ENCODE peak calls at places on chromosomes 13 and 19, in four cellular contexts. J is GM12891, H is GM12878, F is K562. D is an unnamed sample.

GRCh38 chr19:12838893-12839656 is 760 bp downstream of the MAST1 start:
- DNase-seq in J (no peak), H (no peak), F (no peak), D (no peak)

GRCh38 chr13:82713681-82714405 is 1168.4 kb downstream of the SLITRK1 start:
- DNase-seq in J (no peak), H (no peak), F (no peak), D (no peak)

GRCh38 chr13:22218784-22219183 is 547.9 kb downstream of the FGF9 start:
- DNase-seq in H (no peak), J (no peak), F (no peak), D (no peak)

GRCh38 chr19:17579523-17580244 is 24.2 kb downstream of the COLGALT1 start:
- DNase-seq in J (peak; percentile 76), F (peak; percentile 86), H (no peak), D (no peak)

GRCh38 chr19:4776436-4777205 is 14.9 kb upstream of the FEM1A start:
- DNase-seq in F (no peak), J (no peak), H (no peak), D (no peak)

GRCh38 chr13:22800726-22801401 is 379.9 kb upstream of the SGCG start:
- DNase-seq in H (peak; percentile 12), F (no peak), J (no peak), D (peak; percentile 28)

GRCh38 chr19:13441810-13442512 is 64.3 kb downstream of the CACNA1A start:
- DNase-seq in H (no peak), F (peak; percentile 69), J (peak; percentile 25), D (peak; percentile 23)

GRCh38 chr13:65921933-65922332 is 1308.2 kb downstream of the PCDH9 start:
- DNase-seq in J (no peak), H (no peak), F (no peak), D (no peak)

GRCh38 chr13:97574926-97575325 is 141.0 kb downstream of the RAP2A start:
- DNase-seq in F (no peak), J (no peak), H (no peak), D (peak; percentile 8)

GRCh38 chr13:105341256-105341655 is 1194.2 kb downstream of the EFNB2 start:
- DNase-seq in H (no peak), F (no peak), J (no peak), D (no peak)

GRCh38 chr13:110109910-110110309 is 197.0 kb downstream of the COL4A1 start:
- DNase-seq in J (no peak), H (no peak), F (no peak), D (no peak)

GRCh38 chr19:35006342-35006998 is 6.3 kb downstream of the GRAMD1A start:
- DNase-seq in F (no peak), J (no peak), H (no peak), D (no peak)

GRCh38 chr13:43057653-43058317 is 34.4 kb downstream of the DNAJC15 start:
- DNase-seq in F (no peak), H (no peak), J (no peak), D (no peak)

GRCh38 chr13:83919775-83920174 is 37.5 kb upstream of the SLITRK1 start:
- DNase-seq in J (no peak), H (no peak), F (no peak), D (no peak)

GRCh38 chr13:26465954-26466353 is 91.5 kb upstream of the WASF3 start:
- DNase-seq in J (no peak), F (no peak), H (no peak), D (no peak)

GRCh38 chr13:76992548-76993001 is 694 bp downstream of the CLN5 start:
- DNase-seq in J (no peak), F (no peak), H (no peak), D (no peak)

GRCh38 chr19:4206818-4207484 is 22.4 kb upstream of the EBI3 start:
- DNase-seq in H (no peak), F (no peak), J (no peak), D (no peak)

GRCh38 chr13:109273326-109273751 is 513.0 kb downstream of the IRS2 start:
- DNase-seq in J (no peak), F (no peak), H (no peak), D (no peak)

GRCh38 chr13:43127103-43127817 is 103.9 kb downstream of the DNAJC15 start:
- DNase-seq in H (no peak), F (no peak), J (no peak), D (no peak)

GRCh38 chr19:56091751-56092546 is 29.1 kb downstream of the ZNF787 start:
- DNase-seq in F (no peak), H (no peak), J (no peak), D (no peak)

GRCh38 chr13:41649659-41650058 is 192.3 kb downstream of the RGCC start:
- DNase-seq in J (no peak), F (peak; percentile 24), H (no peak), D (peak; percentile 11)

GRCh38 chr13:113489171-113489548 is 1.4 kb downstream of the DCUN1D2 start:
- DNase-seq in F (no peak), H (no peak), J (no peak), D (no peak)

GRCh38 chr19:40467007-40467565 is 285 bp downstream of the SPTBN4 start:
- DNase-seq in H (no peak), F (no peak), J (no peak), D (no peak)

GRCh38 chr19:51096473-51097165 is 11.6 kb downstream of the CTU1 start:
- DNase-seq in H (no peak), J (no peak), F (no peak), D (no peak)

GRCh38 chr13:98041081-98041820 is 87.8 kb downstream of the IPO5 start:
- DNase-seq in F (no peak), H (no peak), J (no peak), D (no peak)

DNA sequence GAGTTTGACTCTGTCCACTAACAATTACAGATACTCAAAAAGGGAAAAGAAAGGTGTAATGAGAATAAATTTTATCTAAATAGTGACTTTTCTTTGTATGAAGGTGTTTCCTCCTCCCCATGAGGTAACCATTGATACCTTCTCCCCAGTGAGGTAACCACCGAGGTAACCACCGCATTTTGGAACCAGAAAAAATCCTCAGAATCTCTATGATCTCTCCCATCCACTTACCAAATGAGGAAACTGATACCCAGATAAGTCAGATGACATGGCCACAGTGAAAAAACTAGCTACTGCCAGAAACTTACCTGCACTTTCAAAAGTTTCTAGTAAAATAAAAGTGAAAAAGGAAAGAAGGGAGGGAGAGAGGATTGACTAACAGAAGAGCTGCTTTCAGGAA is 124.0 kb upstream of the FNDC3A start:
- DNase-seq in F (no peak), J (no peak), H (no peak), D (no peak)
- TF ChIP-seq SPI1 in F (no peak), J (no peak), H (no peak), D (no peak)

GRCh38 chr13:27770809-27771208 is 21.5 kb upstream of the GSX1 start:
- DNase-seq in H (no peak), J (no peak), F (no peak), D (no peak)
- TF ChIP-seq SPI1 in H (no peak), J (no peak), F (no peak), D (no peak)

GRCh38 chr19:32676186-32676894 is 692 bp downstream of the RGS9BP start:
- DNase-seq in J (no peak), H (no peak), F (no peak), D (no peak)

GRCh38 chr19:32674959-32675719 is at the start of gene ANKRD27:
- DNase-seq in J (peak; percentile 91), F (peak; percentile 98), H (peak; percentile 88), D (peak; percentile 96)

GRCh38 chr19:32676895-32677359 is 1.3 kb downstream of the RGS9BP start:
- DNase-seq in J (no peak), H (no peak), F (no peak), D (no peak)

GRCh38 chr19:32674153-32674958 is 624 bp downstream of the ANKRD27 start:
- DNase-seq in J (peak; percentile 56), H (no peak), F (no peak), D (peak; percentile 11)

GRCh38 chr19:32675720-32676185 is at the start of gene RGS9BP:
- DNase-seq in F (peak; percentile 81), J (no peak), H (no peak), D (peak; percentile 54)
- TF ChIP-seq SPI1 in F (no peak), J (no peak), H (no peak), D (no peak)

GRCh38 chr13:20295956-20296355 is 63.8 kb upstream of the GJB6 start:
- DNase-seq in F (no peak), J (no peak), H (no peak), D (no peak)
- TF ChIP-seq SPI1 in F (no peak), J (no peak), H (no peak), D (no peak)

GRCh38 chr13:35474551-35474950 is 1.9 kb downstream of the MAB21L1 start:
- DNase-seq in J (no peak), H (no peak), F (no peak), D (no peak)

GRCh38 chr13:35470671-35471465 is 5.6 kb downstream of the MAB21L1 start:
- DNase-seq in H (no peak), J (no peak), F (no peak), D (no peak)

GRCh38 chr13:35471466-35472307 is 4.8 kb downstream of the MAB21L1 start:
- DNase-seq in J (no peak), H (no peak), F (no peak), D (no peak)

GRCh38 chr13:35469781-35470380 is 6.6 kb downstream of the MAB21L1 start:
- DNase-seq in H (no peak), F (no peak), J (no peak), D (no peak)

GRCh38 chr13:35472308-35473008 is 4.0 kb downstream of the MAB21L1 start:
- DNase-seq in J (no peak), F (no peak), H (no peak), D (no peak)
- TF ChIP-seq SPI1 in J (no peak), F (no peak), H (no peak), D (no peak)

GRCh38 chr19:10718205-10719196 is 622 bp downstream of the DNM2 start:
- DNase-seq in J (peak; percentile 47), F (peak; percentile 69), H (no peak), D (no peak)
- TF ChIP-seq SPI1 in J (no peak), F (no peak), H (no peak), D (no peak)

DNA sequence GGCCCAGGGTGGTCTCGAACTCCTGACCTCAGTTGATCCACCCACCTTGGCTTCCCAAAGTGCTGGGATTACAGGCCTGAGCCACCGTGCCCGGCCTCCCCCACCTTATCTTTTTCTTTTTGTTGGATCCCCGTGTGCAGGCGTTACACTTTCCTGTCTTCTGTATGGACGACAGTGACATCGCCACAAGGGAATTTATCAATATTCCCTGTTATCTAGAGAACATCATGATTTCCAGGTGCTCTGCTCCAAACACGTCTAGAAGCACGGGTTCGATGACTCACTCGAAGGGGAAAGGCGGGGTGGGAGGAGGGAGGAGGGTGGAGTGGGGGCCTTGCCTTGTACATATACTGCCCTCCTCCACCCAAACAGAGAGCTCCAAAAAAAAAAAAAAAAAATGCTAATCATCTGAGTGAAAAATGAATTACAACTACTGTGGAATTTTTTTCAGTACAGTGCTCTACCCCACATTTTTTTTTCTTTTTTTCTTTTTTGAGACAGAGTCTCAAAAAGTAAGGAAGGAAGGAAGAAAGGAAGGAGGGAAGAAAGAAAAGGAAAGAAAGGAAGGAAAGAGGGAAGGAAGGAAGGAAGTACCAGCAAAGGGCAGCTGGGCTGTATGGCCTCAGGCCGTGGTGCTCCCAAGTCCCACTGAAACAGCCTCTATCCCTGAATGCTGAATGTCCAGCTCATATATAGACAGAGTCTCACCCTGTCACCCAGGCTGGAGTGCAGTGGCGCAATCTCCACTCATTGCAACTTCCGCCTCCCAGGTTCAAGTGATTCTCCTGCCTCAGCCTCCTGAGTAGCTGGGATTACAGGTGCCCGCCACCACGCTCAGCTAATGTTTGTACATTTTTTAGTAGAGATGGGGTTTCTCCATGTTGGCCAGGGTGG is 36.8 kb downstream of the INSR start:
- DNase-seq in J (no peak), F (no peak), H (no peak), D (no peak)
- TF ChIP-seq SPI1 in J (no peak), F (no peak), H (no peak), D (no peak)

D was measured in HL-60.